ENCODE peak calls at places on chromosomes 3 and 15, in seven cellular contexts. E is H7; D is neural progenitor cell; Q is activated T-helper 1 cell treated with anti-CD3 and anti-CD28 coated beads, Interleukin-12 subunit alpha, Interleukin-12 subunit beta, Interleukin-2, Interleukin-4 antibody, amounts not matched to agents 30 ng/mL and 10 ng/mL and 1 ng/mL, durations not matched to agents 14 hours and 24 hours and 36 hours; X is foreskin fibroblast; M is neural crest cell; L is stomach. U is an unnamed sample.

GRCh38 chr15:35751421-35752133 is 205.6 kb upstream of the DPH6 start:
- DNase-seq in L (peak; percentile 73), D (peak; percentile 88), M (peak; percentile 82), X (peak; percentile 88), E (peak; percentile 39), Q (peak; percentile 6), U (peak; percentile 77)

GRCh38 chr3:41029356-41029755 is 169.9 kb upstream of the CTNNB1 start:
- DNase-seq in L (no peak), D (no peak), M (no peak), E (no peak), Q (no peak), X (no peak), U (no peak)

GRCh38 chr3:137110392-137110996 is 152.7 kb downstream of the IL20RB start:
- DNase-seq in M (no peak), Q (no peak), L (no peak), D (peak; percentile 58), X (peak; percentile 41), E (no peak), U (no peak)

GRCh38 chr15:41512512-41513281 is 930 bp downstream of the LTK start:
- DNase-seq in L (peak; percentile 55), M (peak; percentile 26), X (peak; percentile 50), D (peak; percentile 28), E (peak; percentile 79), Q (peak; percentile 23), U (no peak)

GRCh38 chr3:134527037-134527436 is 41.2 kb downstream of the CEP63 start:
- DNase-seq in E (peak; percentile 59), D (peak; percentile 39), X (no peak), Q (no peak), L (no peak), M (no peak), U (peak; percentile 67)

GRCh38 chr3:63354160-63354559 is 76.1 kb downstream of the SYNPR start:
- DNase-seq in D (no peak), E (no peak), L (no peak), X (peak; percentile 69), M (no peak), Q (no peak), U (no peak)

GRCh38 chr3:52400275-52400793 is 44.6 kb downstream of the SEMA3G start:
- DNase-seq in X (no peak), M (no peak), D (no peak), L (peak; percentile 61), Q (no peak), E (no peak), U (no peak)

GRCh38 chr3:30231277-30232141 is 374.9 kb upstream of the TGFBR2 start:
- DNase-seq in L (no peak), D (peak; percentile 20), E (no peak), Q (no peak), M (no peak), X (peak; percentile 85), U (no peak)

GRCh38 chr15:49946681-49947080 is 172.4 kb downstream of the ATP8B4 start:
- DNase-seq in E (no peak), Q (no peak), X (no peak), D (no peak), M (no peak), L (no peak), U (no peak)

GRCh38 chr3:128556949-128557348 is 63.9 kb upstream of the GATA2 start:
- DNase-seq in X (no peak), E (peak; percentile 47), Q (no peak), M (no peak), L (no peak), D (no peak), U (no peak)

GRCh38 chr3:160196511-160197104 is 28.6 kb upstream of the C3orf80 start:
- DNase-seq in D (peak; percentile 6), E (no peak), M (no peak), Q (no peak), X (no peak), L (no peak), U (no peak)

GRCh38 chr3:68116580-68116979 is 462.2 kb upstream of the SUCLG2 start:
- DNase-seq in Q (no peak), E (no peak), D (no peak), M (no peak), X (no peak), L (no peak), U (no peak)

GRCh38 chr3:158771982-158772381 is 29.9 kb upstream of the MFSD1 start:
- DNase-seq in L (no peak), D (no peak), M (no peak), E (no peak), X (no peak), Q (no peak), U (no peak)

GRCh38 chr3:42711491-42712343 is 9.1 kb upstream of the HHATL start:
- DNase-seq in Q (no peak), D (no peak), L (no peak), E (peak; percentile 66), M (no peak), X (peak; percentile 17), U (peak; percentile 28)

GRCh38 chr3:22859618-22860017 is 343.5 kb upstream of the UBE2E2 start:
- DNase-seq in X (no peak), Q (no peak), L (no peak), M (no peak), E (no peak), D (no peak), U (no peak)

GRCh38 chr15:41486286-41486685 is 7.4 kb upstream of the ITPKA start:
- DNase-seq in X (no peak), D (no peak), M (no peak), E (no peak), L (no peak), Q (no peak), U (no peak)

GRCh38 chr3:117669761-117670160 is 960.2 kb downstream of the TUSC7 start:
- DNase-seq in Q (no peak), D (no peak), E (no peak), L (no peak), M (no peak), X (no peak), U (no peak)

GRCh38 chr15:46768287-46768686 is 949.0 kb upstream of the SEMA6D start:
- DNase-seq in Q (no peak), X (no peak), M (no peak), E (no peak), L (no peak), D (no peak), U (peak; percentile 33)

GRCh38 chr3:52773361-52774065 is 2.8 kb upstream of the NEK4 start:
- DNase-seq in Q (no peak), X (no peak), E (no peak), L (no peak), M (no peak), D (no peak), U (no peak)

GRCh38 chr3:194272221-194272620 is 78.9 kb downstream of the CPN2 start:
- DNase-seq in D (no peak), M (no peak), E (no peak), L (no peak), Q (no peak), X (no peak), U (peak; percentile 17)

GRCh38 chr3:39192490-39193092 is at the start of gene XIRP1:
- DNase-seq in L (no peak), D (no peak), X (no peak), E (no peak), Q (no peak), M (no peak), U (no peak)

GRCh38 chr15:61811952-61812351 is 248.3 kb downstream of the VPS13C start:
- DNase-seq in Q (no peak), M (no peak), X (no peak), E (no peak), D (no peak), L (no peak), U (no peak)

GRCh38 chr15:89165677-89166076 is 55.7 kb downstream of the RLBP1 start:
- DNase-seq in Q (no peak), D (peak; percentile 22), L (no peak), X (no peak), E (no peak), M (no peak), U (no peak)

GRCh38 chr3:86828751-86829150 is 162.2 kb downstream of the VGLL3 start:
- DNase-seq in E (no peak), Q (no peak), M (no peak), D (no peak), L (no peak), X (no peak), U (no peak)

U was measured in H9.